ENCODE peak calls at places on chromosome 4, in four cellular contexts. R is NCI-H345; U is stimulated activated naive CD4-positive, alpha-beta T cell; L is NCI-H2029. H is an unnamed sample.

GRCh38 chr4:113759696-113760093 is 1.8 kb downstream of the CAMK2D start:
- DNase-seq in U (no peak), R (no peak), L (no peak), H (no peak)

GRCh38 chr4:134202136-134202535 is 547 bp upstream of the PABPC4L start:
- DNase-seq in R (no peak), U (no peak), L (no peak), H (no peak)

GRCh38 chr4:7068883-7069282 is 1.0 kb upstream of the GRPEL1 start:
- DNase-seq in U (no peak), L (no peak), R (no peak), H (no peak)

GRCh38 chr4:154781983-154782293 is 866 bp downstream of the RBM46 start:
- DNase-seq in U (no peak), L (no peak), R (no peak), H (no peak)

GRCh38 chr4:40621592-40622512 is 7.8 kb downstream of the RBM47 start:
- DNase-seq in R (no peak), U (no peak), L (peak; percentile 49), H (peak; percentile 51)

GRCh38 chr4:47468686-47469365 is 5.3 kb upstream of the COMMD8 start:
- DNase-seq in L (no peak), U (no peak), R (no peak), H (no peak)

GRCh38 chr4:85720736-85721135 is 245.8 kb downstream of the ARHGAP24 start:
- DNase-seq in L (no peak), R (no peak), U (no peak), H (no peak)

GRCh38 chr4:152808670-152809069 is 28.9 kb downstream of the ARFIP1 start:
- DNase-seq in U (no peak), L (no peak), R (no peak), H (no peak)

GRCh38 chr4:88802585-88803285 is 105.1 kb upstream of the NAP1L5 start:
- DNase-seq in U (no peak), L (no peak), R (no peak), H (no peak)

GRCh38 chr4:17512973-17513665 is 1.2 kb upstream of the QDPR start:
- DNase-seq in R (no peak), L (no peak), U (no peak), H (no peak)

GRCh38 chr4:111631157-111631999 is 513.9 kb upstream of the FAM241A start:
- DNase-seq in U (no peak), L (no peak), R (peak; percentile 26), H (no peak)

GRCh38 chr4:78534286-78534955 is 17.1 kb upstream of the ANXA3 start:
- DNase-seq in L (no peak), R (no peak), U (no peak), H (no peak)

GRCh38 chr4:145298885-145299284 is 118.5 kb upstream of the OTUD4 start:
- DNase-seq in L (no peak), R (no peak), U (no peak), H (no peak)

H was measured in activated CD4-positive, alpha-beta memory T cell treated with anti-CD3 and anti-CD28 coated beads for 36 hours.